ENCODE peak calls at places on chromosomes 2 and 18, in six cellular contexts. D is dorsolateral prefrontal cortex, Y is psoas muscle, S is Panc1, G is brain microvascular endothelial cell, K is mesendoderm. V is an unnamed sample. For H3K27me3, the result is how much of the 10 kb centered on the place peaks cover.

GRCh38 chr2:85702172-85702571 is 8.0 kb downstream of the GNLY start:
- DNase-seq in G (no peak), K (no peak), S (no peak), Y (no peak), D (no peak), V (no peak)

GRCh38 chr18:45760443-45761036 is 36.6 kb downstream of the SLC14A1 start:
- DNase-seq in D (no peak), Y (no peak), S (no peak), G (no peak), K (peak), V (peak)

GRCh38 chr2:38387887-38388286 is 10.8 kb upstream of the ATL2 start:
- DNase-seq in D (no peak), G (no peak), K (no peak), Y (no peak), S (no peak), V (no peak)

GRCh38 chr2:208669394-208669793 is 262.8 kb downstream of the PTH2R start:
- DNase-seq in G (no peak), Y (no peak), D (no peak), S (no peak), K (no peak), V (no peak)

GRCh38 chr2:111975053-111975552 is 76.7 kb downstream of the MERTK start:
- DNase-seq in K (peak), G (peak), D (no peak), S (peak), Y (no peak), V (no peak)

GRCh38 chr2:231321556-231322334 is 73.8 kb upstream of the B3GNT7 start:
- DNase-seq in Y (peak), K (no peak), G (no peak), S (no peak), D (no peak), V (no peak)

GRCh38 chr2:157990173-157990572 is 111.5 kb upstream of the UPP2 start:
- DNase-seq in S (no peak), G (no peak), D (no peak), K (peak), Y (no peak), V (peak)

GRCh38 chr2:59425292-59425691 is 1128.2 kb downstream of the BCL11A start:
- DNase-seq in Y (no peak), D (no peak), S (no peak), G (no peak), K (no peak), V (no peak)

GRCh38 chr18:31819106-31819924 is 58.6 kb upstream of the SLC25A52 start:
- DNase-seq in D (no peak), G (peak), Y (no peak), S (peak), K (peak), V (peak)

GRCh38 chr2:219486424-219486959 is 12.2 kb upstream of the GMPPA start:
- DNase-seq in Y (no peak), K (peak), S (no peak), G (no peak), D (no peak), V (peak)

GRCh38 chr2:74822771-74823283 is 11.1 kb upstream of the HK2 start:
- DNase-seq in D (no peak), S (no peak), K (peak), G (no peak), Y (no peak), V (peak)

GRCh38 chr2:201383156-201383555 is 26.0 kb upstream of the FLACC1 start:
- DNase-seq in K (no peak), S (no peak), G (no peak), D (no peak), Y (no peak), V (no peak)

GRCh38 chr18:22173928-22174301 is 4.5 kb downstream of the GATA6 start:
- DNase-seq in Y (no peak), S (no peak), D (no peak), K (no peak), G (no peak), V (peak)

GRCh38 chr18:22172594-22173049 is 3.2 kb downstream of the GATA6 start:
- DNase-seq in G (no peak), K (no peak), D (no peak), S (no peak), Y (no peak), V (no peak)

GRCh38 chr18:22174341-22175148 is 5.2 kb downstream of the GATA6 start:
- DNase-seq in D (no peak), S (no peak), K (no peak), Y (no peak), G (no peak), V (peak)

GRCh38 chr18:22171839-22172582 is 2.6 kb downstream of the GATA6 start:
- DNase-seq in S (no peak), K (no peak), Y (no peak), D (no peak), G (no peak), V (peak)

GRCh38 chr18:22173221-22173927 is 4.0 kb downstream of the GATA6 start:
- DNase-seq in G (no peak), D (no peak), Y (no peak), S (no peak), K (no peak), V (no peak)
- H3K27me3 ChIP-seq in G (under half), D (half or more), Y (half or more), S (under half), K (under half), V (half or more)

GRCh38 chr18:48943333-48943732 is 7.4 kb downstream of the SMAD7 start:
- DNase-seq in D (no peak), S (no peak), K (no peak), G (no peak), Y (no peak), V (no peak)
- H3K4me3 ChIP-seq in D (no peak), S (peak), K (no peak), G (peak), Y (peak), V (no peak)

DNA sequence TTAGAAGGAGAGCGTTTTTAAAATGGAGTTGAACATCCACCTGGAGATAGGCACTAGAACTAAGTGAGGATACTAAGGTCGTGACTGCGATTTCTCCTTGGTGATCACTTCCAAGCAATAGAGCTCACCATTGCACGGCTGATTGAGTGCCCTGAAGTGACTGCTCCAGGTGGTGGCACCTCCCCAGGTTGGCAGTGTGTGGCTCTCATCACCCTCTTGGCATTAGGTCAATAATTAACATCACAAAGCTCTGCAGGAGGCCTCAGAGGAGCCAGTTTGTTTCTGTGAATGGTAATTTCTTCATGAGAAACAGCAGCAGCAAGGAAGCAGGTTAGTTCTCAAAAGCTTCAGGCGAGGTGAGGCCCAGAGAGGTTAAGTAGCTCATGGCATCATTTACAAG is 259.6 kb downstream of the CLIP4 start:
- DNase-seq in K (no peak), G (no peak), Y (no peak), D (no peak), S (no peak), V (no peak)
- H3K27me3 ChIP-seq in K (under half), G (under half), Y (under half), D (under half), S (under half), V (under half)

DNA sequence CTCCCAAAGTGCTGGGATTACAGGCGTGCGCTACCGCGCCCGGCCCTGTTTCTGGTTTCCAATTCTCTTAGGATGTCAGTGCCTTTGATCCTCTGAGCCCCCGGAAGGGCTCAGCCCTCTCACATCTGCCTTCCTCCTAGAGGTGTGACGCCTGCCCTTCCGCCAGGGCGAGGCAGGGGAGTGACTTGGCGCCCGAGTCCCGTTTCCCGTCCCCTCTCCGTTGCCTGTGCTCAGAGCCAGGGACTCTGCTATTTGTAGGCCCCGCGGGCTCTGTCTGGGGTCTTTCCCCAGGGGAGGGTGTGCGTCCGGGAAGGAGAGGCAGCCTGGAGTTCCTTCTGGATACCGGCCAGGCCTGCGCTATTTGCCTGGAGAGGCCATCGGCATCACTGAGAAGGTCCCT is 103.8 kb upstream of the TAF1B start:
- DNase-seq in S (no peak), D (no peak), Y (peak), K (no peak), G (no peak), V (no peak)
- H3K4me3 ChIP-seq in S (no peak), D (peak), Y (peak), K (no peak), G (peak), V (no peak)

GRCh38 chr2:170405326-170405725 is 227.4 kb downstream of the MYO3B start:
- DNase-seq in Y (no peak), S (no peak), K (no peak), D (no peak), G (no peak), V (no peak)

GRCh38 chr2:170408461-170409163 is 230.7 kb downstream of the MYO3B start:
- DNase-seq in G (no peak), K (no peak), Y (no peak), S (no peak), D (no peak), V (no peak)

GRCh38 chr2:170401187-170401586 is 223.2 kb downstream of the MYO3B start:
- DNase-seq in K (no peak), G (no peak), D (no peak), S (no peak), Y (no peak), V (no peak)

GRCh38 chr2:170409164-170409535 is 231.2 kb downstream of the MYO3B start:
- DNase-seq in Y (peak), G (peak), K (peak), S (no peak), D (no peak), V (peak)

DNA sequence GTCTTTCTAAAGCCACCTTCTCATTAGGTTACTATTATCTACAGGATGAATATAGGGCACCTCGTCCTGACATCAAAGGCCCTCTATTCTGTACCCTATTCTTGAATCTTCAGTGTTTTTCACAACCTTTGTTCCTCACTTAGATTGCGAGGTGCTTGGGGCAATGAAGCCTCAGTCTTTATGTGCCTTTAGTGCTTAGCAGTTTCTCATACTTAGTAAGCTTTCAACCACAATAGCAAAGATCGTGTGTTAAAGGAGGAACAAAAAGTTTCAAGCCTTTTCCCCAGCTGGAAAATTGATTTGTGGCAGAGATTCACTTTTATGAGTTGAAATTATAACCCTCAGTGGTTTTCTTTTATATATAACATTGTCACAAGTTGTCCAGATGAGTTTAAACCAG is 226.9 kb downstream of the MYO3B start:
- DNase-seq in D (no peak), Y (no peak), K (no peak), G (no peak), S (no peak), V (no peak)
- H3K27me3 ChIP-seq in D (under half), Y (under half), K (under half), G (under half), S (under half), V (under half)

DNA sequence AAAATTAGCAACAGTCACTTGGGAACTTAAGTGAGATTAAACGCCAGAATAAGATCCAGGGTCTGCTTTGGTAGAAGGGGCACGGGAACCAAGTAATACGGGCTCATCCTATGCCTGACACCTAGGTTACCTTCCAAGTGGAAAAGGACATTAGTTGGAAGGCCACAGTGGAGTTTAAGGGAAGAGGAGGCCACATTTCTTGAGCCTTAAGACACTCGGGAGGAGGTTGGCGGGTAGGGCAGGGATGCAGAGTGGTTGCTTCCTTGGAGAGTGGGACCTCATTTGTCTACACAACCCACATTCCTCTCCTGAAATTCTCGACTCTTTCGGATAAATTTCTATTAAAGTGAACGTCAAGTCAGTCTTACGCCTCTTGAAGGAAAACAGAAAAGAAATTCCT is 510 bp upstream of the DNAH6 start:
- DNase-seq in Y (no peak), K (no peak), S (no peak), D (no peak), G (no peak), V (no peak)
- H3K4me3 ChIP-seq in Y (peak), K (no peak), S (peak), D (peak), G (peak), V (peak)

GRCh38 chr2:188399159-188399558 is 107.5 kb downstream of the GULP1 start:
- DNase-seq in D (no peak), K (peak), G (peak), Y (no peak), S (no peak), V (peak)

GRCh38 chr2:188391354-188391753 is 99.7 kb downstream of the GULP1 start:
- DNase-seq in S (no peak), K (no peak), Y (no peak), G (no peak), D (no peak), V (no peak)

GRCh38 chr2:188395903-188396699 is 104.4 kb downstream of the GULP1 start:
- DNase-seq in Y (no peak), D (no peak), G (no peak), S (no peak), K (peak), V (no peak)

GRCh38 chr2:188394931-188395330 is 103.3 kb downstream of the GULP1 start:
- DNase-seq in G (no peak), Y (no peak), S (no peak), K (no peak), D (no peak), V (no peak)
- H3K27me3 ChIP-seq in G (under half), Y (under half), S (under half), K (under half), D (under half), V (under half)